ENCODE peak calls at places on chromosome 14, in five cellular contexts. One of them, this sample, is unnamed.

GRCh38 chr14:50812856-50813543 is 18.0 kb downstream of the NIN start:
- DNase-seq in CD4-positive, CD25-positive, alpha-beta regulatory T cell: no peak
- DNase-seq in GM19239: no peak
- DNase-seq in SW 1271: no peak
- DNase-seq in GM12865: no peak
- DNase-seq in this sample: no peak

GRCh38 chr14:38143651-38144505 is 63.8 kb upstream of the SSTR1 start:
- DNase-seq in CD4-positive, CD25-positive, alpha-beta regulatory T cell: no peak
- DNase-seq in GM19239: no peak
- DNase-seq in SW 1271: peak; percentile 15
- DNase-seq in GM12865: no peak
- DNase-seq in this sample: no peak

GRCh38 chr14:103923863-103924262 is 4.4 kb upstream of the TDRD9 start:
- DNase-seq in GM19239: no peak
- DNase-seq in SW 1271: no peak
- DNase-seq in CD4-positive, CD25-positive, alpha-beta regulatory T cell: no peak
- DNase-seq in GM12865: no peak
- DNase-seq in this sample: no peak

GRCh38 chr14:105501504-105502291 is 10.7 kb downstream of the TEDC1 start:
- DNase-seq in SW 1271: no peak
- DNase-seq in GM12865: no peak
- DNase-seq in GM19239: no peak
- DNase-seq in CD4-positive, CD25-positive, alpha-beta regulatory T cell: no peak
- DNase-seq in this sample: peak; percentile 17

GRCh38 chr14:50363734-50364113 is 33.0 kb downstream of the CDKL1 start:
- DNase-seq in SW 1271: peak; percentile 26
- DNase-seq in CD4-positive, CD25-positive, alpha-beta regulatory T cell: peak; percentile 67
- DNase-seq in GM12865: peak; percentile 90
- DNase-seq in GM19239: peak; percentile 70
- DNase-seq in this sample: peak; percentile 44

GRCh38 chr14:104676694-104677505 is 12.5 kb upstream of the INF2 start:
- DNase-seq in GM12865: peak; percentile 62
- DNase-seq in CD4-positive, CD25-positive, alpha-beta regulatory T cell: no peak
- DNase-seq in GM19239: no peak
- DNase-seq in SW 1271: no peak
- DNase-seq in this sample: no peak

GRCh38 chr14:72745991-72746980 is 147.6 kb downstream of the DPF3 start:
- DNase-seq in GM19239: no peak
- DNase-seq in GM12865: peak; percentile 10
- DNase-seq in CD4-positive, CD25-positive, alpha-beta regulatory T cell: no peak
- DNase-seq in SW 1271: no peak
- DNase-seq in this sample: no peak

GRCh38 chr14:101876539-101876938 is 87.8 kb upstream of the DYNC1H1 start:
- DNase-seq in CD4-positive, CD25-positive, alpha-beta regulatory T cell: peak; percentile 80
- DNase-seq in SW 1271: no peak
- DNase-seq in GM12865: peak; percentile 95
- DNase-seq in GM19239: peak; percentile 55
- DNase-seq in this sample: no peak

GRCh38 chr14:77139540-77140342 is 1.9 kb downstream of the ZDHHC22 start:
- DNase-seq in GM19239: no peak
- DNase-seq in SW 1271: no peak
- DNase-seq in CD4-positive, CD25-positive, alpha-beta regulatory T cell: no peak
- DNase-seq in GM12865: peak; percentile 34
- DNase-seq in this sample: peak; percentile 69

This sample was measured in activated naive CD8-positive, alpha-beta T cell treated with anti-CD3 and anti-CD28 coated beads, Interleukin-2, amount 10 ng/mL, durations not matched to agents 7 days and 5 days.